ENCODE peak calls at places on chromosomes 3 and 15, in eight cellular contexts. Z, I, W, U, G, D, M and H are unnamed samples.
A peak's percentile ranks its signal among the peaks of the same experiment; 100 is the strongest.

GRCh38 chr15:58864602-58865419 is 68.7 kb downstream of the SLTM start:
- DNase-seq in Z (no peak), I (peak; percentile 33), W (no peak), U (no peak), G (no peak), D (peak; percentile 66), M (peak; percentile 59), H (peak; percentile 77)

GRCh38 chr15:32747886-32748285 is 30.1 kb downstream of the GREM1 start:
- DNase-seq in Z (no peak), I (no peak), W (no peak), U (no peak), G (no peak), D (no peak), M (no peak), H (no peak)

GRCh38 chr15:75921732-75922703 is 18.3 kb downstream of the FBXO22 start:
- DNase-seq in Z (peak; percentile 17), I (peak; percentile 56), W (peak; percentile 65), U (peak; percentile 83), G (peak; percentile 71), D (no peak), M (peak; percentile 24), H (no peak)

GRCh38 chr3:181913254-181913653 is 201.5 kb downstream of the SOX2 start:
- DNase-seq in Z (no peak), I (no peak), W (no peak), U (no peak), G (peak; percentile 4), D (no peak), M (no peak), H (no peak)

GRCh38 chr3:31219131-31219843 is 313.4 kb upstream of the STT3B start:
- DNase-seq in Z (no peak), I (no peak), W (no peak), U (peak; percentile 15), G (no peak), D (no peak), M (no peak), H (no peak)

GRCh38 chr3:188126931-188127330 is 27.0 kb upstream of the LPP start:
- DNase-seq in Z (peak; percentile 34), I (no peak), W (no peak), U (no peak), G (no peak), D (no peak), M (no peak), H (no peak)

GRCh38 chr15:70029297-70029701 is 68.4 kb downstream of the TLE3 start:
- DNase-seq in Z (no peak), I (no peak), W (no peak), U (no peak), G (no peak), D (no peak), M (no peak), H (peak; percentile 56)

GRCh38 chr3:61561374-61562041 is at the start of gene PTPRG:
- DNase-seq in Z (peak; percentile 91), I (peak; percentile 90), W (peak; percentile 89), U (peak; percentile 94), G (peak; percentile 74), D (peak; percentile 91), M (peak; percentile 90), H (peak; percentile 79)

GRCh38 chr3:161371441-161372320 is at the start of gene SPTSSB:
- DNase-seq in Z (no peak), I (peak; percentile 77), W (peak; percentile 15), U (no peak), G (peak; percentile 15), D (peak; percentile 76), M (peak; percentile 34), H (peak; percentile 80)

GRCh38 chr3:112561085-112561692 is 573 bp downstream of the ATG3 start:
- DNase-seq in Z (peak; percentile 52), I (peak; percentile 71), W (peak; percentile 80), U (peak; percentile 87), G (peak; percentile 84), D (peak; percentile 72), M (peak; percentile 72), H (no peak)

GRCh38 chr15:66187271-66187670 is 66.3 kb downstream of the MEGF11 start:
- DNase-seq in Z (no peak), I (peak; percentile 5), W (no peak), U (no peak), G (no peak), D (no peak), M (no peak), H (peak; percentile 53)

GRCh38 chr3:33006081-33006480 is 54.6 kb downstream of the CCR4 start:
- DNase-seq in Z (no peak), I (no peak), W (no peak), U (no peak), G (no peak), D (no peak), M (no peak), H (no peak)

GRCh38 chr3:110773413-110773954 is 298.1 kb upstream of the NECTIN3 start:
- DNase-seq in Z (no peak), I (no peak), W (no peak), U (peak; percentile 98), G (peak; percentile 81), D (no peak), M (no peak), H (no peak)

GRCh38 chr3:135311699-135312098 is 516.6 kb downstream of the EPHB1 start:
- DNase-seq in Z (no peak), I (no peak), W (no peak), U (no peak), G (no peak), D (no peak), M (no peak), H (no peak)

GRCh38 chr3:13042932-13043275 is 30.3 kb downstream of the IQSEC1 start:
- DNase-seq in Z (no peak), I (no peak), W (no peak), U (no peak), G (no peak), D (no peak), M (no peak), H (no peak)

DNA sequence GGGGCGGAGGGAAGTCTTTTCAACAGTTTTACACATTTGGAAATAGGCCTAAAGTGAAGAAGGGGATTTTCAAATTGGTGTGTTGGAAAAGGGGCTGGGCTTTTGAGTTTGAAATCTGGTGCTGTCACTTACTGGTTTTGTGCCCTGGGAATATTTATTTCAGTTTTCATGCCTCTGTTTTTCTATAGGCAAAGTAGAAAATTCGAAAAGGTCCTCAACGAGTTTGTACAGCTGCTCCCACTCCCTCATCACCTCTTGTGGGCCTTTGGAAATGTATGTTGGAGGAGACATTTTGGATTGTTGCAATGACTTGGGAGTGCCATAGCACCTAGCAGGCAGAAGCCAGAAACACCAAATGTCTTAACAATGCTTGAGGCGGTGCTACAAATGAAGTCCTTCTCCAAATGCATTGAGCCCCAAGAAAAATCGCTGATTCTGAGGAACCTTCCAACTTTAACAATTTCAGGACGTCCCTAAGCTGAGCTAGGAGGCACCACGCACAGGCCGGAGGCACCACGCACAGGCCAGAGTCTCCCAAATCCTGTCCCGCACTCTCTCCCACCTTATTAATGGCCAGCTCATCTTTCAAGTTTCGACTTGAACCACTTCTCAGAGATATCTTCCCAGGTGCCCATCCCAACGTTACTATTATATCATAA is 639 bp upstream of the POLR2M start:
- DNase-seq in Z (no peak), I (no peak), W (no peak), U (no peak), G (peak; percentile 8), D (no peak), M (no peak), H (no peak)
- H3K4me1 ChIP-seq in Z (peaks cover 4% of the 10 kb centered on the region), I (peaks cover 21% of the 10 kb centered on the region), W (peaks cover 4% of the 10 kb centered on the region), U (no peaks in the 10 kb centered on the region), G (peaks cover 11% of the 10 kb centered on the region), D (peaks cover 16% of the 10 kb centered on the region), M (peaks cover 35% of the 10 kb centered on the region), H (peaks cover 10% of the 10 kb centered on the region)

GRCh38 chr15:91692596-91692995 is 160.9 kb upstream of the SLCO3A1 start:
- DNase-seq in Z (no peak), I (no peak), W (no peak), U (no peak), G (no peak), D (no peak), M (no peak), H (no peak)

GRCh38 chr15:91696981-91697380 is 156.5 kb upstream of the SLCO3A1 start:
- DNase-seq in Z (no peak), I (no peak), W (no peak), U (no peak), G (no peak), D (no peak), M (no peak), H (no peak)

GRCh38 chr15:91689377-91689776 is 164.1 kb upstream of the SLCO3A1 start:
- DNase-seq in Z (no peak), I (no peak), W (no peak), U (no peak), G (no peak), D (no peak), M (no peak), H (no peak)

GRCh38 chr15:91694829-91695205 is 158.7 kb upstream of the SLCO3A1 start:
- DNase-seq in Z (peak; percentile 90), I (no peak), W (peak; percentile 71), U (peak; percentile 47), G (peak; percentile 15), D (no peak), M (peak; percentile 26), H (no peak)

DNA sequence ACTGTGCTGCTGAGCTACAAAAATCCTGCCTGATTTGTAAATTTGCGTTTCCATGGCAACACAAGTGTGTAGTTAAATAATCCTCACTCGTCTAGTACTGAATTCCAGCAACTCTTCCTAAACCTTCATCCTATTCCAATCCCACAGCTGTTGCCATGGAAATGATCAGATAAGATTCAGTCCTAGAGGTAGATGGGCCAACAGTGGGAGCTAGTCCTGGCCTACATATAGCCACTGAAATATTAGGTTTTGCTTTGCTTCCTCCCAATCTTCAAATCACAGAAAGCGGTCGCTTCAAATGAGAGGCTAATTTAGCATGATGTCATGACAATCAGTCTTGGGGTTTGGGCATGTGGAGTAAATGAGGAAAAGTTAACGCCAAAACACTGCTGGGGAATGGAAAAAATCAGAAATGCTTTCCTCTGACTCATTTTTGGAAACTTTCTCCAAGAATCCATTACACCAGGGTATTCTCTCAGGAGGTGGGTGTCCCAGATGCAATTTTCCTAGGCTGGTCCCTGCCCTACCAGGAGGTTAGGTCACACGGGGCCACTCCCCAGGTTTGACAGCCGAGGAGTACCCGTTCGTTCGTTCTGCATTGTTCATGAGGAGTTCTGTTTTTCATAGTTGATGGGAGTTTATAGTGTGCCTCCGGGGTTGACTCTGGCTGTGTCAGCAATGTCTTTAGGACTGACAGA is 159.2 kb upstream of the SLCO3A1 start:
- DNase-seq in Z (peak; percentile 57), I (no peak), W (peak; percentile 34), U (peak; percentile 23), G (no peak), D (no peak), M (no peak), H (no peak)
- H3K27ac ChIP-seq in Z (peak overlapping the region; percentile 96), I (peak overlapping the region; percentile 41), W (peak overlapping the region; percentile 84), U (peak overlapping the region; percentile 73), G (no peak overlapping the region), D (peak overlapping the region; percentile 71), M (peak overlapping the region; percentile 56), H (no peak overlapping the region)

GRCh38 chr3:97306226-97306625 is 458.3 kb upstream of the ARL6 start:
- DNase-seq in Z (no peak), I (no peak), W (no peak), U (no peak), G (no peak), D (no peak), M (no peak), H (no peak)
- TF ChIP-seq POLR2A in Z (no peak), I (no peak), W (no peak), U (no peak), G (no peak), D (no peak), M (no peak), H (no peak)

DNA sequence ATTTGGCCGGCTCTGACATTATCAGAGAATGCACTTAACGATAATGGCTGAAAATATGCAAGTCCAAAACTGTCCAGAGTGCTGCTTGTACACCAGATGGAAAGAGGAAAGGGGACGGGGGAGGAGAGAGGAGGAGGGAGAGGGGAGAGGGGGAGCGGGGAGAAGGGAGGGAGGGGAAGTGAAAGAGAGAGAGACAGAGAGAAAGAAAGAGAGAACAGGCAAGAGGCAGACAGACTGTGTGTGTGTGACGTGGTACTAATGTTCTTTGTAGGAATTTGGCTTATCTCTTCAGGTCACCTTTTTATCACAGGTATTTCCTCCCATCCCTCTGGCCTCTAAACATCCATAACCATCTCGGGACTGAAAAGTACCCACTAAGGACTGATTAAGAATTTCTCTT is 75.1 kb upstream of the LMOD3 start:
- DNase-seq in Z (no peak), I (no peak), W (no peak), U (no peak), G (no peak), D (no peak), M (no peak), H (no peak)
- H3K4me1 ChIP-seq in Z (no peaks in the 10 kb centered on the region), I (peaks cover 12% of the 10 kb centered on the region), W (no peaks in the 10 kb centered on the region), U (no peaks in the 10 kb centered on the region), G (peaks cover 13% of the 10 kb centered on the region), D (peaks cover 17% of the 10 kb centered on the region), M (peaks cover 11% of the 10 kb centered on the region), H (no peaks in the 10 kb centered on the region)